ENCODE peak calls at places on chromosomes 12 and 14, in five cellular contexts. Y is T-helper 2 cell; B is stimulated activated CD4-positive, alpha-beta T cell treated with anti-CD3 and anti-CD28 coated beads, Interleukin-2, amount 100 ng/mL, for 24 hours; Q is posterior cingulate gyrus; E is hippocampal formation. W is an unnamed sample.

GRCh38 chr14:20413785-20414117 is 450 bp upstream of the TEP1 start:
- DNase-seq in Y (no peak), Q (no peak), E (no peak), B (peak; percentile 28), W (no peak)

GRCh38 chr14:55388160-55388559 is 23.5 kb downstream of the ATG14 start:
- DNase-seq in Q (no peak), Y (no peak), E (no peak), B (no peak), W (no peak)

GRCh38 chr12:48810817-48811453 is 7.4 kb upstream of the CACNB3 start:
- DNase-seq in Q (no peak), B (no peak), Y (no peak), E (no peak), W (no peak)

GRCh38 chr12:56884421-56884820 is 49.8 kb downstream of the SDR9C7 start:
- DNase-seq in B (no peak), Q (no peak), Y (no peak), E (no peak), W (no peak)

GRCh38 chr12:130529781-130530180 is 186.3 kb downstream of the RIMBP2 start:
- DNase-seq in Y (no peak), B (no peak), Q (no peak), E (no peak), W (no peak)

GRCh38 chr14:92841930-92842329 is 47.8 kb downstream of the GOLGA5 start:
- DNase-seq in B (no peak), Q (no peak), Y (no peak), E (no peak), W (no peak)

GRCh38 chr12:2535583-2536187 is 259.1 kb upstream of the FKBP4 start:
- DNase-seq in E (no peak), Q (no peak), Y (no peak), B (no peak), W (no peak)

GRCh38 chr12:6919588-6919987 is 5.2 kb downstream of the ENO2 start:
- DNase-seq in Y (no peak), E (no peak), B (no peak), Q (peak; percentile 70), W (no peak)

GRCh38 chr12:14157129-14157747 is 175.8 kb upstream of the GRIN2B start:
- DNase-seq in Y (no peak), E (no peak), B (no peak), Q (no peak), W (no peak)

GRCh38 chr12:6849427-6849826 is 1.7 kb downstream of the CDCA3 start:
- DNase-seq in E (no peak), Q (no peak), B (no peak), Y (no peak), W (no peak)